ENCODE peak calls at places on chromosome 18, in five cellular contexts. D is brain microvascular endothelial cell, P is testis, G is Peyer's patch, U is dorsolateral prefrontal cortex. N is an unnamed sample.

GRCh38 chr18:6614952-6615351 is 114.6 kb upstream of the ARHGAP28 start:
- DNase-seq in U (no peak), G (no peak), P (no peak), D (no peak), N (no peak)

GRCh38 chr18:44465337-44465736 is 215.4 kb upstream of the SETBP1 start:
- DNase-seq in D (no peak), P (peak; percentile 23), G (no peak), U (no peak), N (no peak)

GRCh38 chr18:22332590-22332989 is 85.1 kb downstream of the CTAGE1 start:
- DNase-seq in G (no peak), D (no peak), P (no peak), U (no peak), N (no peak)

GRCh38 chr18:61286867-61287266 is 46.4 kb upstream of the CDH20 start:
- DNase-seq in P (no peak), G (no peak), D (no peak), U (no peak), N (no peak)

GRCh38 chr18:28174181-28174906 is 2.6 kb downstream of the CDH2 start:
- DNase-seq in G (no peak), D (no peak), U (no peak), P (no peak), N (no peak)

GRCh38 chr18:25604909-25605247 is 252.9 kb upstream of the ZNF521 start:
- DNase-seq in G (no peak), U (no peak), P (no peak), D (no peak), N (no peak)

GRCh38 chr18:59029663-59030421 is 109.8 kb upstream of the SEC11C start:
- DNase-seq in D (no peak), P (no peak), G (no peak), U (peak; percentile 45), N (no peak)

GRCh38 chr18:6626457-6626856 is 103.1 kb upstream of the ARHGAP28 start:
- DNase-seq in U (no peak), G (no peak), P (no peak), D (no peak), N (no peak)

GRCh38 chr18:75068682-75069435 is 140.1 kb downstream of the PTGR3 start:
- DNase-seq in D (no peak), G (no peak), P (no peak), U (no peak), N (no peak)

GRCh38 chr18:8898990-8899389 is 193.6 kb downstream of the MTCL1 start:
- DNase-seq in D (no peak), G (no peak), P (no peak), U (no peak), N (no peak)

GRCh38 chr18:79588636-79589481 is 90.7 kb upstream of the CTDP1 start:
- DNase-seq in G (peak; percentile 35), U (peak; percentile 21), P (peak; percentile 90), D (peak; percentile 88), N (peak; percentile 64)

GRCh38 chr18:6610436-6610835 is 119.1 kb upstream of the ARHGAP28 start:
- DNase-seq in D (no peak), G (no peak), U (no peak), P (no peak), N (no peak)

GRCh38 chr18:59469463-59470180 is 110.6 kb upstream of the LMAN1 start:
- DNase-seq in D (no peak), U (no peak), G (no peak), P (no peak), N (no peak)

GRCh38 chr18:11570770-11571169 is 38.6 kb upstream of the SLC35G4 start:
- DNase-seq in U (no peak), P (no peak), D (peak; percentile 24), G (no peak), N (no peak)
- TF ChIP-seq CTCF in U (no peak), P (no peak), D (peak; percentile 47), G (no peak), N (no peak)

GRCh38 chr18:12630136-12630535 is 27.8 kb downstream of the SPIRE1 start:
- DNase-seq in G (no peak), P (no peak), D (peak; percentile 9), U (no peak), N (no peak)
- TF ChIP-seq CTCF in G (no peak), P (no peak), D (no peak), U (no peak), N (no peak)

GRCh38 chr18:47997338-47997780 is 66.9 kb upstream of the SMAD2 start:
- DNase-seq in P (peak; percentile 74), D (no peak), U (no peak), G (peak; percentile 14), N (no peak)
- TF ChIP-seq CTCF in P (peak; percentile 63), D (peak; percentile 75), U (peak; percentile 43), G (peak; percentile 7), N (peak; percentile 64)

DNA sequence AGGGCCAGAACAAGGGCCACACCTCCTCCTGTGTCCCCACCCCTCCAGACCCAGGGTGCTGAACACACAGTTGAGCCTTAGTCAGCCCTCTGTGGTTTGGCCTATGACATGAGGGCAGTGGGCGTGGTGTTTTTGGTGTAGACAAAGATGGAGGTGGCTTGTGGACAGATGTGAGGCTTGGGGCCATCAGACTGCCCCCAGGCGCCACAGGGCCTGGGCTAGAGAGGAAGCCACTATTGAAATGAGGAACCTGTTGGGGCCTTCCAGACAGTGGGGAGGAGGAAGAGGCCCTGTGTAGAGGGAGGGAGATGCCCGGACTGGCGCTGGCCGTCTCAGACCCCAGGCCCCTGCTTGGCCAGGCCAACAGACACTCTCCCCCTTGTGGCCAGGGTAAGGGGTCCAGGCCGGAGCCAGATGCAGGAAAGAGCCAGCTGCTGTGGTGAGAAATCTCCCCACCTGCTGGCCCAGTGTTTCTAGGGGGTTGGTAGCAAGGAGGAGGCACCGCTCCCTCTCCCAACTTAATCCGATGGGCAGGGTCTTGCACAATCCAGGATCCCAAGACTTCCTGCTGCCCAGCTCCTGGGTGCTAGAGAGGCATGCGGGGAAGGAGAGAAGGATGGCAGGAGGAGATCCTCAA is 53.8 kb downstream of the SMAD7 start:
- DNase-seq in U (no peak), D (no peak), G (peak; percentile 64), P (peak; percentile 48), N (no peak)
- TF ChIP-seq CTCF in U (peak; percentile 7), D (peak; percentile 51), G (no peak), P (no peak), N (no peak)

GRCh38 chr18:53909668-53910067 is 314.8 kb downstream of the MBD2 start:
- DNase-seq in D (peak; percentile 35), P (peak; percentile 44), G (no peak), U (no peak), N (no peak)
- TF ChIP-seq CTCF in D (peak; percentile 57), P (peak; percentile 29), G (peak; percentile 23), U (peak; percentile 43), N (no peak)